ENCODE peak calls at places on chromosomes 16 and 17, in seven cellular contexts. C is retinal pigment epithelial cell; U is naive thymus-derived CD4-positive, alpha-beta T cell; V is stomach; X is mesenchymal stem cell; J is body of pancreas; M is psoas muscle. K is an unnamed sample.

GRCh38 chr17:82101301-82101715 is 3.3 kb upstream of the FASN start:
- DNase-seq in U (no peak), X (no peak), J (no peak), C (no peak), V (no peak), M (peak; percentile 61), K (peak; percentile 66)

GRCh38 chr17:11644265-11645212 is 46.3 kb downstream of the DNAH9 start:
- DNase-seq in J (peak; percentile 86), X (peak; percentile 22), M (no peak), U (peak; percentile 54), V (peak; percentile 72), C (peak; percentile 7), K (peak; percentile 55)

GRCh38 chr16:85391175-85391707 is 221.9 kb upstream of the GSE1 start:
- DNase-seq in V (no peak), C (no peak), J (no peak), M (peak; percentile 50), X (no peak), U (no peak), K (no peak)

GRCh38 chr17:57603978-57604377 is 141.1 kb downstream of the CCDC182 start:
- DNase-seq in U (peak; percentile 87), M (no peak), X (no peak), C (no peak), J (peak; percentile 47), V (peak; percentile 63), K (no peak)

GRCh38 chr17:45147102-45147580 is 1.1 kb upstream of the HEXIM1 start:
- DNase-seq in C (no peak), U (no peak), M (no peak), X (no peak), V (peak; percentile 66), J (peak; percentile 67), K (no peak)

GRCh38 chr17:32495347-32496253 is 8.8 kb downstream of the CDK5R1 start:
- DNase-seq in X (no peak), U (no peak), V (no peak), C (no peak), M (peak; percentile 82), J (peak; percentile 41), K (no peak)

GRCh38 chr16:87953308-87954208 is 2.3 kb downstream of the BANP start:
- DNase-seq in M (no peak), V (no peak), U (no peak), X (no peak), J (no peak), C (no peak), K (no peak)

GRCh38 chr17:2965621-2966275 is 97.7 kb downstream of the OR1D5 start:
- DNase-seq in V (peak; percentile 79), M (no peak), C (no peak), X (peak; percentile 68), U (no peak), J (no peak), K (peak; percentile 89)

GRCh38 chr17:10743316-10744009 is 13.6 kb upstream of the TMEM220 start:
- DNase-seq in X (no peak), U (no peak), C (no peak), M (no peak), V (no peak), J (no peak), K (no peak)

GRCh38 chr17:76866774-76867577 is 1.2 kb upstream of the MGAT5B start:
- DNase-seq in M (no peak), J (no peak), V (no peak), U (no peak), C (no peak), X (peak; percentile 68), K (no peak)

GRCh38 chr17:60640503-60640902 is 37.1 kb upstream of the BCAS3 start:
- DNase-seq in M (no peak), C (no peak), V (no peak), J (no peak), X (peak; percentile 52), U (no peak), K (no peak)

GRCh38 chr16:55955845-55956244 is 80.7 kb upstream of the CES5A start:
- DNase-seq in C (no peak), U (no peak), M (peak; percentile 75), J (peak; percentile 36), V (no peak), X (no peak), K (no peak)

GRCh38 chr17:12982224-12982623 is 35.6 kb downstream of the ELAC2 start:
- DNase-seq in C (no peak), X (no peak), U (no peak), V (no peak), M (no peak), J (no peak), K (no peak)

GRCh38 chr16:72536673-72537435 is 364.9 kb upstream of the PMFBP1 start:
- DNase-seq in X (no peak), C (no peak), U (no peak), V (no peak), M (no peak), J (no peak), K (no peak)

GRCh38 chr17:1716912-1717695 is 6.9 kb upstream of the TLCD2 start:
- DNase-seq in V (peak; percentile 93), M (peak; percentile 93), X (peak; percentile 100), J (peak; percentile 95), U (peak; percentile 73), C (peak; percentile 99), K (peak; percentile 98)

GRCh38 chr17:9371019-9371418 is 204.6 kb downstream of the STX8 start:
- DNase-seq in U (no peak), V (no peak), M (no peak), J (no peak), X (peak; percentile 51), C (peak; percentile 25), K (no peak)
- H3K4me3 ChIP-seq in U (no peak overlapping the region), V (no peak overlapping the region), M (no peak overlapping the region), J (no peak overlapping the region), X (no peak overlapping the region), C (no peak overlapping the region), K (no peak overlapping the region)

GRCh38 chr17:48432820-48433775 is 3.1 kb upstream of the SKAP1 start:
- DNase-seq in C (no peak), J (no peak), M (no peak), X (no peak), U (no peak), V (no peak), K (no peak)

GRCh38 chr17:48427598-48427997 is 2.4 kb downstream of the SKAP1 start:
- DNase-seq in V (no peak), U (peak; percentile 66), C (no peak), J (no peak), M (no peak), X (peak; percentile 15), K (no peak)

GRCh38 chr17:48426019-48426418 is 4.0 kb downstream of the SKAP1 start:
- DNase-seq in V (no peak), U (no peak), C (no peak), M (no peak), J (no peak), X (no peak), K (no peak)

GRCh38 chr17:48429156-48429555 is 858 bp downstream of the SKAP1 start:
- DNase-seq in J (no peak), C (no peak), V (no peak), X (no peak), M (no peak), U (no peak), K (no peak)

GRCh38 chr17:48429638-48430586 is at the start of gene SKAP1:
- DNase-seq in X (no peak), J (peak; percentile 48), V (peak; percentile 49), M (no peak), C (no peak), U (peak; percentile 61), K (no peak)
- H3K4me3 ChIP-seq in X (no peak within 1 kb of the TSS), J (no peak within 1 kb of the TSS), V (peak within 1 kb of the TSS; percentile 42), M (peak within 1 kb of the TSS; percentile 32), C (no peak within 1 kb of the TSS), U (peak within 1 kb of the TSS; percentile 92), K (no peak within 1 kb of the TSS)

GRCh38 chr16:70432800-70433455 is 6.0 kb downstream of the ST3GAL2 start:
- DNase-seq in C (no peak), M (no peak), V (no peak), X (peak; percentile 61), U (no peak), J (peak; percentile 15), K (no peak)
- H3K4me3 ChIP-seq in C (no peak overlapping the region), M (peak overlapping the region; percentile 2), V (no peak overlapping the region), X (no peak overlapping the region), U (no peak overlapping the region), J (no peak overlapping the region), K (no peak overlapping the region)

GRCh38 chr16:81739503-81739902 is 39.6 kb upstream of the PLCG2 start:
- DNase-seq in V (no peak), C (no peak), J (no peak), U (no peak), X (no peak), M (no peak), K (no peak)
- H3K4me3 ChIP-seq in V (no peak overlapping the region), C (no peak overlapping the region), J (no peak overlapping the region), U (no peak overlapping the region), X (no peak overlapping the region), M (no peak overlapping the region), K (no peak overlapping the region)